ENCODE peak calls at places on chromosomes 13 and 19, in eight cellular contexts. E is GM23338, C is breast epithelium, B is endothelial cell of umbilical vein, A is stomach, S is Panc1, P is suprapubic skin, T is H1. N is an unnamed sample. For H3K4me1, the result is how much of the 10 kb centered on the place peaks cover.

GRCh38 chr13:107170270-107170931 is 602.5 kb upstream of the ARGLU1 start:
- DNase-seq in E (no peak), P (no peak), T (no peak), C (no peak), A (no peak), S (no peak), B (no peak), N (no peak)

GRCh38 chr19:55250262-55251036 is 8.4 kb downstream of the PPP6R1 start:
- DNase-seq in B (no peak), T (no peak), E (no peak), C (no peak), P (no peak), S (no peak), A (no peak), N (peak)

GRCh38 chr13:28659611-28659970 is 661 bp downstream of the POMP start:
- DNase-seq in E (no peak), P (no peak), S (no peak), T (no peak), C (no peak), A (no peak), B (peak), N (no peak)

GRCh38 chr13:34942732-34943674 is 933 bp downstream of the NBEA start:
- DNase-seq in P (peak), A (peak), T (no peak), S (no peak), C (no peak), B (peak), E (peak), N (peak)

GRCh38 chr13:29577135-29578051 is 18.1 kb downstream of the SLC7A1 start:
- DNase-seq in B (no peak), T (no peak), C (no peak), A (no peak), S (no peak), E (no peak), P (no peak), N (no peak)

GRCh38 chr19:54364775-54365257 is at the start of gene LAIR1:
- DNase-seq in P (no peak), S (no peak), E (no peak), B (no peak), T (no peak), C (no peak), A (peak), N (peak)

GRCh38 chr13:79457948-79458347 is 23.0 kb upstream of the NDFIP2 start:
- DNase-seq in T (no peak), B (peak), S (no peak), P (no peak), E (no peak), C (no peak), A (no peak), N (no peak)

GRCh38 chr19:56253737-56254136 is 18.8 kb upstream of the EDDM13 start:
- DNase-seq in T (no peak), C (no peak), B (peak), S (peak), A (no peak), P (no peak), E (peak), N (no peak)

GRCh38 chr13:59879281-59879680 is 284.4 kb downstream of the DIAPH3 start:
- DNase-seq in C (no peak), P (no peak), E (no peak), T (no peak), B (no peak), S (no peak), A (no peak), N (no peak)

GRCh38 chr19:50478901-50479715 is 2.5 kb upstream of the GARIN5A start:
- DNase-seq in C (no peak), E (peak), P (no peak), A (no peak), S (no peak), B (no peak), T (no peak), N (no peak)

GRCh38 chr19:3785938-3786824 is at the start of gene MATK:
- DNase-seq in B (no peak), P (no peak), T (no peak), C (no peak), E (peak), A (no peak), S (no peak), N (peak)

GRCh38 chr13:51260154-51260553 is 38.0 kb downstream of the FAM124A start:
- DNase-seq in E (no peak), C (no peak), S (no peak), B (no peak), A (no peak), P (no peak), T (no peak), N (no peak)

GRCh38 chr19:11639245-11639601 is 41.9 kb downstream of the ZNF627 start:
- DNase-seq in C (no peak), A (no peak), P (no peak), S (no peak), T (no peak), B (no peak), E (no peak), N (no peak)

GRCh38 chr19:11642902-11643301 is 45.6 kb downstream of the ZNF627 start:
- DNase-seq in T (no peak), P (no peak), E (no peak), A (no peak), C (no peak), B (no peak), S (no peak), N (no peak)

GRCh38 chr19:11641241-11641640 is 44.0 kb downstream of the ZNF627 start:
- DNase-seq in B (no peak), T (no peak), A (no peak), S (no peak), E (no peak), C (no peak), P (no peak), N (no peak)

GRCh38 chr19:11639602-11640471 is 42.6 kb downstream of the ZNF627 start:
- DNase-seq in E (peak), S (peak), C (peak), B (peak), P (peak), A (peak), T (peak), N (peak)
- TF ChIP-seq POLR2AphosphoS5 in E (no peak), S (peak), C (peak), B (no peak), P (no peak), A (no peak), T (peak), N (peak)

DNA sequence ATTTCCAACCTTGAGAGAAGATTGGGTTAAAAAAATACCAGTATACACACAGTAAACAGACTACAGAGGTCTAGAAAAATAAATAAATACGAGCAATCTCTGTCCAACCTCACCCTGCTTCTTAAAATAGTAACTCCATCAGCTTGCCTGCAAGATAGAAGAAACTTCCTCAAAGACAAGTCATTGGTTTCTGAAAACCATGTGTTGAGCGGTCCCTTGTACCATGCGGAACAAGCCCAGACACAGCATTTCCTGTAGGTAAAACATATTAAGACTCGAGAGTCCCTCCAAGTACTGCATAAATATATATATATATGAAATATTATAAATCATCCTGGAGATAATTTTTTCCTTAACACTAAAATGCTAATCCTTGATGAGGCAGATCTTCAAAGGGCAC is 157.4 kb downstream of the MZT1 start:
- DNase-seq in A (no peak), P (no peak), T (no peak), E (no peak), C (no peak), S (no peak), B (no peak), N (no peak)
- H3K4me1 ChIP-seq in A (under half), P (under half), T (under half), E (under half), C (under half), S (under half), B (under half), N (under half)

GRCh38 chr13:112781287-112781686 is 91.4 kb downstream of the ATP11A start:
- DNase-seq in C (no peak), S (no peak), E (no peak), P (peak), B (no peak), A (peak), T (no peak), N (no peak)
- TF ChIP-seq POLR2AphosphoS5 in C (no peak), S (no peak), E (no peak), P (no peak), B (no peak), A (no peak), T (no peak), N (no peak)

GRCh38 chr19:28291874-28292273 is 921.1 kb downstream of the UQCRFS1 start:
- DNase-seq in E (no peak), P (no peak), T (no peak), C (no peak), B (no peak), S (no peak), A (no peak), N (peak)

GRCh38 chr19:28294395-28294794 is 918.6 kb downstream of the UQCRFS1 start:
- DNase-seq in E (no peak), S (no peak), C (no peak), T (no peak), B (peak), P (no peak), A (no peak), N (no peak)

GRCh38 chr19:28290963-28291657 is 921.8 kb downstream of the UQCRFS1 start:
- DNase-seq in P (no peak), S (no peak), E (peak), T (peak), B (no peak), C (no peak), A (no peak), N (no peak)

GRCh38 chr19:28293685-28294084 is 919.3 kb downstream of the UQCRFS1 start:
- DNase-seq in P (no peak), C (no peak), A (no peak), E (no peak), S (no peak), T (no peak), B (no peak), N (no peak)

DNA sequence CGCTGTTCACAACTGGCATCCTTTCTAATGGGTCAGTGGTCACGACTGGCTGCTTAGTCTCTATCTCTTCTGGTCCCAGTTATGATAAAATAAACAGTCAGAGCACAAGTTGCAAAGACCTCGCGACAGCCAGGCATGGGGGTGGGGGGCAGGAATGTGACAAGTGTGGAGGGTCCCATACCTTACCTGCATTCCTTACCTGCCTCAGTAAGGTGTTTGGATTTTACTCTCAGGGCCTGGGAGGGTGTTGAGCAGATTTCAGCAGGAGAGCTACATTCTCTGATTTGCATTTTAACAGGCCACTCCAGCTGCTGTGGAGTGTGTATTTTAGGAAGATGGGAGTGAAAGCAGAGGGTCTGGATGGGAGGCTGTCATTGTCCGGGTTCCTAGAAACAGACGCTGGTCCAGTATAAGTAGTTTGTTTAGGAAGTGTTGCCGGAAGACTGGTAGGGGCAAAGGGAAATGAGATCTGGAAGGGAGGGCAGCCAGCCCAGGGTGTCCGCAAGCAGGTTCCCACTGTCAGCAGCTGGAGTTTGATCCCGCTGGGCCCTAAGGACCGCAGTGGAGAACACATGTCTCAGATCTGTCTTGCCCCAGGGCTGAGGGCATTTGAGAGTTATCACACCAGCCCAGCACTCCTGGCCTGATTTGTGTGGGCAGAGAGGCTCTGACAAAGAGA is 920.0 kb downstream of the UQCRFS1 start:
- DNase-seq in P (no peak), B (peak), C (no peak), A (no peak), T (no peak), E (peak), S (no peak), N (no peak)
- H3K4me1 ChIP-seq in P (under half), B (under half), C (under half), A (under half), T (under half), E (under half), S (under half), N (under half)

DNA sequence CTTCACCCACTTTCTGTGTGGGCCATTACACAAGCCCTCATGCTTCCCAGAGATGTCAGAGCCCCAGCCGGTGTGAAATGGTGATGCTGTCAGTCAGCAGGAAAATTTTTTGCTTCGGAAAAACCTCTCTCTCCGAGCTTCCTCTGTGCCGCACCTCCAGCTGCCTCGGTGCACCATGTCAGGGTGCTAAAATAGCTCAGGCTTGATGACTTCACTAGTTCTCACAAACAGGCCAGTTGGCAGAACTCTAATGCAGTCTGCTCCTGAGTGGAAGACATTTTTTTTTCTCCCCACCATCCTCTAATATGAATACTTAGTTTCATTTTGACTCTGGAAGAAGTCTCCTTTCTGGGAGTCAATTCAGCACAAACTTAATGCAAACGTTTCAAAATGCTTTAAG is 71.3 kb downstream of the KLF12 start:
- DNase-seq in E (no peak), B (no peak), P (no peak), T (no peak), C (no peak), S (no peak), A (no peak), N (no peak)
- TF ChIP-seq POLR2AphosphoS5 in E (no peak), B (no peak), P (no peak), T (no peak), C (no peak), S (no peak), A (peak), N (no peak)

GRCh38 chr19:1843116-1843515 is 5.2 kb downstream of the REXO1 start:
- DNase-seq in A (no peak), P (no peak), E (no peak), T (no peak), C (no peak), B (no peak), S (no peak), N (no peak)
- H3K4me1 ChIP-seq in A (half or more), P (half or more), E (under half), T (under half), C (under half), B (under half), S (half or more), N (half or more)

GRCh38 chr19:6481541-6482342 is at the start of gene DENND1C:
- DNase-seq in E (peak), T (no peak), P (no peak), B (peak), A (peak), S (no peak), C (no peak), N (peak)
- TF ChIP-seq POLR2AphosphoS5 in E (no peak), T (no peak), P (no peak), B (no peak), A (no peak), S (no peak), C (no peak), N (peak)

GRCh38 chr13:110342474-110342873 is 35.4 kb downstream of the COL4A2 start:
- DNase-seq in P (no peak), C (no peak), S (no peak), B (no peak), A (no peak), T (no peak), E (no peak), N (no peak)
- H3K4me1 ChIP-seq in P (half or more), C (under half), S (under half), B (half or more), A (half or more), T (under half), E (under half), N (half or more)

GRCh38 chr19:998064-998463 is 2.2 kb upstream of the GRIN3B start:
- DNase-seq in P (no peak), T (no peak), S (no peak), C (no peak), E (no peak), B (no peak), A (no peak), N (no peak)

GRCh38 chr19:995051-995827 is 5.0 kb upstream of the GRIN3B start:
- DNase-seq in S (no peak), C (no peak), A (no peak), B (no peak), T (no peak), P (no peak), E (no peak), N (peak)

GRCh38 chr19:994516-994915 is 5.7 kb upstream of the GRIN3B start:
- DNase-seq in E (no peak), S (no peak), P (no peak), C (no peak), B (no peak), T (no peak), A (no peak), N (no peak)

GRCh38 chr19:993831-994393 is 6.3 kb upstream of the GRIN3B start:
- DNase-seq in E (no peak), S (no peak), A (no peak), B (no peak), P (no peak), C (no peak), T (no peak), N (peak)

GRCh38 chr19:996051-996838 is 4.0 kb upstream of the GRIN3B start:
- DNase-seq in T (no peak), A (peak), E (peak), P (no peak), C (peak), B (peak), S (no peak), N (peak)
- TF ChIP-seq POLR2AphosphoS5 in T (peak), A (no peak), E (no peak), P (no peak), C (no peak), B (no peak), S (peak), N (no peak)

DNA sequence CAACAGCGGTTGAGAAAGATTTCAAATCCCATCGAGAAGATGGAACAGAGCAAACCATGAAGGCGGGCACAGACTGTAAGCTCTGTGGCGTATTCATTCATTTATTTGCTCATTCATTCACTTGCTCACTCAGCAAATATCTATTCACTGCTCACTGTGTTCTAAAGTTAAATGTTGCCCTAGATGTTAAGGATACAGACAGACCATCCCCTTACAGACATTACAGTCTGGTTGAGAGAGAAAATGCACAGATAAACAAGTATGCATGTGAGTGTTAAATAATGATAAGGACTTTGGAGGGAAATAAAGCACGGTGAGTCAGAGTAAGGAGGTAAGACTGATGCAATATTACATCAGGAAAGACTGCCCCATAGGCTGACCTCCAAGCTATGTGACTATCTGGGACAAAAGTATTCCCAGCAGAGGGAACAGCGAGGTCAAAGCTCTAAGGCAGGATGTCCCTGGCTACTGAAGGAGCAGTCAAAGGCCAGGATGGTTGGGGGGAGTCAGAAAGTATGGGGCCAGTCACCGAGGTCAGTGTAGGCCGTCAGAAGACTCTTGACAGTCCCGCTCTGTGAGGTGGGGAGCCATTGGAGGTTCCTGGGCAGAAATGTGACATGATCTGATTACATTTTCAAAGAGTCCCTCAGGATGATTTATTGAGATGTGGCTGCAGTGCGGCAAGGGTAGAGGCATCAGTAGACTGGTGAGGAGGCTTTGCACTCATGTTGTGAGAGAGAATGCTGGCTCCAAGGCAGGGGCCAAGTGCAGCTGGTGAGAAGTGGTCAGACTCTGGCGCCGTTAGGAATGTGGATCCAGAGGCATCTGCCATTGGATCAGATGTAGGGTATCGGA is 37.9 kb downstream of the MBNL2 start:
- DNase-seq in A (no peak), E (no peak), C (no peak), B (peak), T (no peak), P (no peak), S (no peak), N (no peak)
- H3K4me1 ChIP-seq in A (half or more), E (under half), C (under half), B (half or more), T (under half), P (half or more), S (half or more), N (half or more)

N was measured in upper lobe of left lung.